ENCODE peak calls at places on chromosomes 6 and 20, in ten cellular contexts. F is PC-9; D is CD4-positive, alpha-beta memory T cell; C is neural progenitor cell; R is WERI-Rb-1; L is PC-3; T is endothelial cell of umbilical vein; U is transverse colon; W is kidney; N is right lobe of liver. M is an unnamed sample. For H3K9me3, the result is how much of the 10 kb centered on the place peaks cover.

GRCh38 chr20:7856756-7857155 is 83.5 kb downstream of the HAO1 start:
- DNase-seq in F (no peak), D (no peak), C (no peak), R (no peak), L (peak), T (peak), U (no peak), W (no peak), N (no peak), M (no peak)

GRCh38 chr6:147283460-147283859 is 79.2 kb downstream of the STXBP5 start:
- DNase-seq in F (no peak), D (no peak), C (no peak), R (no peak), L (peak), T (no peak), U (peak), W (no peak), N (no peak), M (no peak)

GRCh38 chr6:168155193-168155592 is 76.2 kb upstream of the FRMD1 start:
- DNase-seq in F (no peak), D (no peak), C (no peak), R (no peak), L (peak), T (no peak), U (no peak), W (no peak), N (no peak), M (no peak)

GRCh38 chr6:39686980-39687379 is 38.2 kb downstream of the KIF6 start:
- DNase-seq in F (no peak), D (no peak), C (no peak), R (no peak), L (no peak), T (no peak), U (no peak), W (no peak), N (no peak), M (no peak)

GRCh38 chr6:43016935-43017334 is 2.9 kb downstream of the KLHDC3 start:
- DNase-seq in F (no peak), D (no peak), C (no peak), R (no peak), L (no peak), T (no peak), U (no peak), W (no peak), N (no peak), M (no peak)

GRCh38 chr6:53984163-53984562 is 127.1 kb upstream of the MLIP start:
- DNase-seq in F (peak), D (no peak), C (no peak), R (no peak), L (peak), T (peak), U (no peak), W (no peak), N (no peak), M (no peak)

GRCh38 chr20:846894-847278 is 13.4 kb downstream of the FAM110A start:
- DNase-seq in F (no peak), D (peak), C (no peak), R (no peak), L (no peak), T (no peak), U (peak), W (peak), N (no peak), M (peak)

GRCh38 chr6:157585274-157586087 is 204.5 kb downstream of the ZDHHC14 start:
- DNase-seq in F (no peak), D (no peak), C (no peak), R (no peak), L (no peak), T (no peak), U (no peak), W (no peak), N (no peak), M (no peak)

GRCh38 chr6:106608080-106608668 is 21.1 kb downstream of the RTN4IP1 start:
- DNase-seq in F (peak), D (no peak), C (peak), R (peak), L (peak), T (peak), U (peak), W (no peak), N (no peak), M (no peak)

GRCh38 chr6:3571206-3571815 is 114.5 kb upstream of the SLC22A23 start:
- DNase-seq in F (no peak), D (no peak), C (no peak), R (no peak), L (no peak), T (no peak), U (no peak), W (no peak), N (no peak), M (no peak)

GRCh38 chr6:148747145-148747492 is 289 bp downstream of the UST start:
- DNase-seq in F (no peak), D (no peak), C (no peak), R (no peak), L (peak), T (peak), U (peak), W (no peak), N (peak), M (peak)

GRCh38 chr20:64271636-64272035 is 16.1 kb downstream of the PCMTD2 start:
- DNase-seq in F (no peak), D (no peak), C (no peak), R (no peak), L (no peak), T (no peak), U (no peak), W (no peak), N (no peak), M (no peak)

GRCh38 chr6:39189915-39190544 is 39.2 kb downstream of the KCNK5 start:
- DNase-seq in F (no peak), D (no peak), C (peak), R (peak), L (peak), T (no peak), U (peak), W (peak), N (no peak), M (no peak)

GRCh38 chr20:17571153-17571527 is 1.3 kb downstream of the DSTN start:
- DNase-seq in F (no peak), D (no peak), C (no peak), R (no peak), L (no peak), T (peak), U (no peak), W (no peak), N (no peak), M (no peak)

GRCh38 chr6:35429463-35429862 is 22.7 kb upstream of the FANCE start:
- DNase-seq in F (no peak), D (no peak), C (no peak), R (no peak), L (no peak), T (no peak), U (no peak), W (no peak), N (no peak), M (no peak)

GRCh38 chr6:159788276-159788675 is 1.1 kb downstream of the TCP1 start:
- DNase-seq in F (no peak), D (peak), C (peak), R (no peak), L (no peak), T (no peak), U (no peak), W (no peak), N (no peak), M (no peak)

DNA sequence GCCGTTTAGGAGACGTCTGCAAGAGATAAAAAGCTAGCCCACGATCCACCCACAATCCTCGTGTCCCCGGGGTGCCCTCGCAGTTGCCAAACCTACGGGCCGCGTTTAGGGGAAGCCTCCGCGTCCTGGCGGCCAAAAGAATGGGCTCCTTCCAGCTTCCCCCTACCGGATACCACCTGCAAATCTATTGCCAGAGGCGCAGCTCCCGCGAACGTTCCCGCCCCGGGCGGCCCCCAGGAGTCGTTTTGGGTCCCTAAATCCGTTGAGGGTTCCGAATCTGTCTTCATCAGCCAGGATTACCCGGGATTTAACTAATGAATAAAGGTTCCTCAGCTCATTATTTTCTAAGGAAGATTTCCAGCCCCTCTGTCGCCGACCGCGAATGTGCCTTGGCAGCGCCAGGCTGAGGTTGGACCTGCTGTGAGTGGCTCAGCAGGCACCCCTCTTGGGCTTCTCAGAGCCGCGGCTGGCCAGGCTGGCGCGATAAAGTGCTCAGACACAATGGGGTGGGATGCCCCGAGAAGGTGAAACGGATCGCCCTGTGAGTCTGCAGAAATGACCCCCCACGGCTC is 2.8 kb upstream of the VSX1 start:
- DNase-seq in F (no peak), D (no peak), C (peak), R (no peak), L (no peak), T (no peak), U (no peak), W (no peak), N (no peak), M (no peak)
- H3K9me3 ChIP-seq in F (under half), D (under half), C (under half), R (under half), L (under half), T (under half), U (under half), W (under half), N (under half), M (under half)

GRCh38 chr6:123497025-123497424 is 139.7 kb downstream of the TRDN start:
- DNase-seq in F (no peak), D (no peak), C (no peak), R (no peak), L (no peak), T (no peak), U (no peak), W (no peak), N (no peak), M (no peak)
- H3K27ac ChIP-seq in F (no peak), D (no peak), C (no peak), R (no peak), L (no peak), T (no peak), U (no peak), W (no peak), N (no peak), M (no peak)

GRCh38 chr6:19033683-19034082 is 646.5 kb downstream of the RNF144B start:
- DNase-seq in F (no peak), D (no peak), C (no peak), R (no peak), L (no peak), T (no peak), U (no peak), W (no peak), N (no peak), M (no peak)
- H3K9me3 ChIP-seq in F (under half), D (under half), C (under half), R (under half), L (under half), T (under half), U (under half), W (under half), N (under half), M (under half)

GRCh38 chr6:19298422-19298821 is 538.7 kb upstream of the ID4 start:
- DNase-seq in F (no peak), D (no peak), C (no peak), R (no peak), L (no peak), T (no peak), U (no peak), W (no peak), N (no peak), M (no peak)

GRCh38 chr6:19301980-19302379 is 535.2 kb upstream of the ID4 start:
- DNase-seq in F (peak), D (no peak), C (peak), R (no peak), L (peak), T (no peak), U (no peak), W (no peak), N (no peak), M (no peak)

GRCh38 chr6:19297880-19298279 is 539.3 kb upstream of the ID4 start:
- DNase-seq in F (no peak), D (no peak), C (no peak), R (peak), L (no peak), T (no peak), U (no peak), W (no peak), N (no peak), M (no peak)

GRCh38 chr6:19303381-19303780 is 533.8 kb upstream of the ID4 start:
- DNase-seq in F (no peak), D (no peak), C (no peak), R (no peak), L (no peak), T (no peak), U (no peak), W (no peak), N (no peak), M (no peak)
- H3K27ac ChIP-seq in F (no peak), D (no peak), C (no peak), R (no peak), L (no peak), T (no peak), U (peak), W (no peak), N (no peak), M (no peak)

DNA sequence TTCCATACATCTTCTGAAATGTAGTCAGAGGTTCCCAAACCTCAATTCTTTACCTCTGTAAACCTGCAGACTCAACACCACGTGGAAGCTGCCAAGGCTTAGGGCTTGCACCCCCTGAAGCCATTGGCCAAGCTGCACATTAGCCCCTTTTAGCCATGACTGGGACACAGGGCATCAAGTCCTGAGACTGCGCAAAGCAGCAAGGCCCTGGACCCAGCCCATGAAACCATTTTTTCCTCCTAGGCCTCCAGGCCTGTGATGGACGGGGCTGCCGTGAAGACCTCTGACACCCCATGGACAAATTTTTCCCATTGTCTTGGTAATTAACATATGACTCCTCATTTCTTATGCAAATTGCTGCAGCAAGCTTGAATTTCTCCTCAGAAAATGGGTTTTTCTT is 727.8 kb downstream of the C6orf118 start:
- DNase-seq in F (no peak), D (no peak), C (no peak), R (no peak), L (no peak), T (no peak), U (no peak), W (no peak), N (no peak), M (no peak)
- H3K9me3 ChIP-seq in F (under half), D (under half), C (under half), R (under half), L (under half), T (under half), U (under half), W (under half), N (under half), M (under half)

GRCh38 chr6:13573669-13574110 is 711 bp upstream of the SIRT5 start:
- DNase-seq in F (peak), D (no peak), C (peak), R (no peak), L (peak), T (peak), U (peak), W (no peak), N (peak), M (no peak)
- H3K27ac ChIP-seq in F (peak), D (no peak), C (peak), R (peak), L (peak), T (peak), U (peak), W (no peak), N (peak), M (peak)

DNA sequence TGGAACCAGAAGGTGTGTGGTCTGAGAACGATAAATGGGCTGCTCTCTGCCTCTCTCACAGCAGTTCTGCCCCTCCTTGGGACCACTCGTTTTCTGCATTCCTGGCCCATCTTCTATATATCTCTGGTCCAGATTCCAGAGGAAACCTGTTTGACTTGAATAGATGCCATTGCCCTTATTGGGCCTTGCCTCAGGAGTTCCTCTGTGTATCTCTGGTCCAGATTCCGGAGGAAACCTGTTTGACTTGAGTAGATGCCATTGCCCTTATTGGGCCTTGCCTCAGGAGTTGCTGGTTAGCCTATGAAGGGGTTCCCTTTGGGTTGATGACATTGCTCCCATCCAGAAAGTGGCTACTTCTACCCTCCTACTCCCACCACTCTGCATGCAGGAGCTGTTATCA is 189.4 kb downstream of the SLC16A10 start:
- DNase-seq in F (peak), D (no peak), C (no peak), R (no peak), L (peak), T (no peak), U (no peak), W (no peak), N (no peak), M (no peak)
- H3K9me3 ChIP-seq in F (under half), D (under half), C (under half), R (under half), L (under half), T (under half), U (under half), W (under half), N (under half), M (under half)

GRCh38 chr20:5073154-5074049 is 46.4 kb downstream of the PCNA start:
- DNase-seq in F (peak), D (no peak), C (no peak), R (no peak), L (peak), T (peak), U (peak), W (peak), N (peak), M (no peak)

GRCh38 chr20:5072756-5073153 is 47.0 kb downstream of the PCNA start:
- DNase-seq in F (no peak), D (no peak), C (no peak), R (no peak), L (no peak), T (no peak), U (no peak), W (no peak), N (no peak), M (no peak)

GRCh38 chr20:5077761-5078387 is 41.9 kb downstream of the PCNA start:
- DNase-seq in F (no peak), D (no peak), C (no peak), R (no peak), L (no peak), T (no peak), U (no peak), W (no peak), N (no peak), M (no peak)

GRCh38 chr20:5070570-5070969 is 49.2 kb downstream of the PCNA start:
- DNase-seq in F (no peak), D (no peak), C (no peak), R (no peak), L (no peak), T (no peak), U (no peak), W (no peak), N (no peak), M (no peak)

GRCh38 chr20:5074050-5074674 is 45.6 kb downstream of the PCNA start:
- DNase-seq in F (no peak), D (no peak), C (no peak), R (no peak), L (no peak), T (no peak), U (no peak), W (peak), N (no peak), M (no peak)
- H3K27ac ChIP-seq in F (peak), D (no peak), C (no peak), R (no peak), L (peak), T (no peak), U (peak), W (no peak), N (no peak), M (no peak)

GRCh38 chr6:5051394-5051793 is 33.7 kb upstream of the PPP1R3G start:
- DNase-seq in F (no peak), D (no peak), C (no peak), R (no peak), L (no peak), T (no peak), U (no peak), W (no peak), N (no peak), M (no peak)
- H3K9me3 ChIP-seq in F (under half), D (under half), C (under half), R (under half), L (under half), T (under half), U (under half), W (under half), N (under half), M (under half)